ENCODE peak calls at places on chromosomes 16 and 17, in seven cellular contexts. One of them, this sample, is unnamed.

GRCh38 chr16:21565816-21566669 is 33.3 kb upstream of the METTL9 start:
- DNase-seq in mesendoderm: no peak
- DNase-seq in IMR-90: no peak
- DNase-seq in H9: no peak
- DNase-seq in H1: no peak
- DNase-seq in neuronal stem cell: no peak
- DNase-seq in trophoblast cell: no peak
- DNase-seq in this sample: no peak

GRCh38 chr17:42670199-42670924 is 6.4 kb downstream of the PLEKHH3 start:
- DNase-seq in mesendoderm: peak
- DNase-seq in IMR-90: no peak
- DNase-seq in H9: peak
- DNase-seq in H1: peak
- DNase-seq in neuronal stem cell: no peak
- DNase-seq in trophoblast cell: no peak
- DNase-seq in this sample: no peak

GRCh38 chr17:5595831-5596230 is 11.5 kb upstream of the NLRP1 start:
- DNase-seq in mesendoderm: no peak
- DNase-seq in IMR-90: no peak
- DNase-seq in H9: no peak
- DNase-seq in H1: no peak
- DNase-seq in neuronal stem cell: no peak
- DNase-seq in trophoblast cell: no peak
- DNase-seq in this sample: no peak

GRCh38 chr17:63834431-63835166 is 7.1 kb upstream of the FTSJ3 start:
- DNase-seq in mesendoderm: peak
- DNase-seq in IMR-90: peak
- DNase-seq in H9: peak
- DNase-seq in H1: peak
- DNase-seq in neuronal stem cell: peak
- DNase-seq in trophoblast cell: peak
- DNase-seq in this sample: peak

GRCh38 chr17:4594406-4595349 is 10.3 kb downstream of the SMTNL2 start:
- DNase-seq in mesendoderm: peak
- DNase-seq in IMR-90: no peak
- DNase-seq in H9: peak
- DNase-seq in H1: peak
- DNase-seq in neuronal stem cell: no peak
- DNase-seq in trophoblast cell: peak
- DNase-seq in this sample: no peak

GRCh38 chr17:29008591-29008990 is 2.8 kb upstream of the SEZ6 start:
- DNase-seq in mesendoderm: no peak
- DNase-seq in IMR-90: no peak
- DNase-seq in H9: no peak
- DNase-seq in H1: no peak
- DNase-seq in neuronal stem cell: no peak
- DNase-seq in trophoblast cell: no peak
- DNase-seq in this sample: no peak

GRCh38 chr16:84234656-84235285 is 5.0 kb downstream of the KCNG4 start:
- DNase-seq in mesendoderm: no peak
- DNase-seq in IMR-90: no peak
- DNase-seq in H9: no peak
- DNase-seq in H1: no peak
- DNase-seq in neuronal stem cell: no peak
- DNase-seq in trophoblast cell: no peak
- DNase-seq in this sample: peak

GRCh38 chr17:2151634-2152033 is 96.7 kb downstream of the HIC1 start:
- DNase-seq in mesendoderm: peak
- DNase-seq in IMR-90: peak
- DNase-seq in H9: no peak
- DNase-seq in H1: no peak
- DNase-seq in neuronal stem cell: no peak
- DNase-seq in trophoblast cell: peak
- DNase-seq in this sample: no peak

GRCh38 chr16:89324056-89325010 is 106.8 kb downstream of the ZNF778 start:
- DNase-seq in mesendoderm: no peak
- DNase-seq in IMR-90: peak
- DNase-seq in H9: no peak
- DNase-seq in H1: no peak
- DNase-seq in neuronal stem cell: no peak
- DNase-seq in trophoblast cell: no peak
- DNase-seq in this sample: peak

GRCh38 chr16:67598527-67598926 is 36.2 kb downstream of the CTCF start:
- DNase-seq in mesendoderm: no peak
- DNase-seq in IMR-90: peak
- DNase-seq in H9: no peak
- DNase-seq in H1: no peak
- DNase-seq in neuronal stem cell: no peak
- DNase-seq in trophoblast cell: no peak
- DNase-seq in this sample: no peak

DNA sequence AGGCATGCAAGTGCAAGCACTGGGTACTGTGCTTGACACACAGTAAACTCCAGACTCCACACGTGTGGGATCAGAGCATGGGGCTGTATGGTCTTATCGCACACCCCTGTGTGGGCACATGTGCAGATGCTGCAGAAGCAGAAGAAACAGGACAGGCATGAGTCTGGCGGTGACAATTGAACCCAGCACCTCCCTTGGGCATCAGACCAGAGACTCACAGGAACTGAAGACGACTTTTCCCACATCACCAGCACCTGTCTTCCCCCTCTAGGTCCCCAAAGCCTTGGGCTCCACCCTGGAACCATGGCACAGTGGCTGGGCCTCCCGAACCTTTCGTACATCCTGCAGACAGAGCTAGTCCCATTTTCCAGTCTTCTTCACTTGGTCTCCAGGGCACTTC is 126.4 kb upstream of the CDH5 start:
- DNase-seq in mesendoderm: no peak
- DNase-seq in IMR-90: no peak
- DNase-seq in H9: no peak
- DNase-seq in H1: no peak
- DNase-seq in neuronal stem cell: no peak
- DNase-seq in trophoblast cell: no peak
- DNase-seq in this sample: no peak
- H2BK120ac ChIP-seq in mesendoderm: no peak
- H2BK120ac ChIP-seq in IMR-90: no peak
- H2BK120ac ChIP-seq in H9: no peak
- H2BK120ac ChIP-seq in H1: no peak
- H2BK120ac ChIP-seq in neuronal stem cell: no peak
- H2BK120ac ChIP-seq in trophoblast cell: no peak
- H2BK120ac ChIP-seq in this sample: no peak

DNA sequence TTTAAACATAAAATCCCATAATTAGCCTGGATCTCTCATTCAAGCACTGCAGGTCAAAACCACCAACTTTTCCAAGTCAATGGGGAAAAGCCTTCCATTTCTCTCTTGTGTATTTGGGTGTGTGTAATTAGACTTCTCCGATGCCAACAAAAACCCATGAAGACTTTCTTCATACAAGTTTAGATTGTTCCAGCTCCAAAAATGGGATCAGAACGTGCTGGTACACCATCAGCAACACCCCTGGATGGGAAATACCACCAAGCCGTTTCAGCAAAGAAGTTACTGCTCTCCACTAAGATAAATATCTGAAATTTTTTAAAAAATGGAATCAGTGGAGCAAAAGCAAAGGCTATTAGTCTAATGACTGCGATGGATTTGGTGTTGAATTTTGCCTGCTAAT is 837.3 kb upstream of the SOX9 start:
- DNase-seq in mesendoderm: no peak
- DNase-seq in IMR-90: no peak
- DNase-seq in H9: no peak
- DNase-seq in H1: no peak
- DNase-seq in neuronal stem cell: no peak
- DNase-seq in trophoblast cell: no peak
- DNase-seq in this sample: no peak
- H3K18ac ChIP-seq in mesendoderm: no peak
- H3K18ac ChIP-seq in IMR-90: no peak
- H3K18ac ChIP-seq in H9: no peak
- H3K18ac ChIP-seq in H1: no peak
- H3K18ac ChIP-seq in neuronal stem cell: no peak
- H3K18ac ChIP-seq in trophoblast cell: no peak
- H3K18ac ChIP-seq in this sample: no peak

GRCh38 chr17:65956814-65957213 is 235.1 kb downstream of the CEP112 start:
- DNase-seq in mesendoderm: no peak
- DNase-seq in IMR-90: peak
- DNase-seq in H9: no peak
- DNase-seq in H1: no peak
- DNase-seq in neuronal stem cell: no peak
- DNase-seq in trophoblast cell: peak
- DNase-seq in this sample: peak

GRCh38 chr17:65952586-65952985 is 239.3 kb downstream of the CEP112 start:
- DNase-seq in mesendoderm: no peak
- DNase-seq in IMR-90: no peak
- DNase-seq in H9: no peak
- DNase-seq in H1: no peak
- DNase-seq in neuronal stem cell: no peak
- DNase-seq in trophoblast cell: no peak
- DNase-seq in this sample: no peak

GRCh38 chr17:65953316-65954147 is 238.4 kb downstream of the CEP112 start:
- DNase-seq in mesendoderm: peak
- DNase-seq in IMR-90: no peak
- DNase-seq in H9: peak
- DNase-seq in H1: no peak
- DNase-seq in neuronal stem cell: no peak
- DNase-seq in trophoblast cell: peak
- DNase-seq in this sample: no peak

GRCh38 chr17:65959630-65960029 is 232.3 kb downstream of the CEP112 start:
- DNase-seq in mesendoderm: no peak
- DNase-seq in IMR-90: no peak
- DNase-seq in H9: no peak
- DNase-seq in H1: no peak
- DNase-seq in neuronal stem cell: no peak
- DNase-seq in trophoblast cell: no peak
- DNase-seq in this sample: no peak

GRCh38 chr17:65954148-65954449 is 237.8 kb downstream of the CEP112 start:
- DNase-seq in mesendoderm: peak
- DNase-seq in IMR-90: no peak
- DNase-seq in H9: no peak
- DNase-seq in H1: no peak
- DNase-seq in neuronal stem cell: no peak
- DNase-seq in trophoblast cell: no peak
- DNase-seq in this sample: no peak
- H2BK120ac ChIP-seq in mesendoderm: no peak
- H2BK120ac ChIP-seq in IMR-90: no peak
- H2BK120ac ChIP-seq in H9: no peak
- H2BK120ac ChIP-seq in H1: no peak
- H2BK120ac ChIP-seq in neuronal stem cell: no peak
- H2BK120ac ChIP-seq in trophoblast cell: no peak
- H2BK120ac ChIP-seq in this sample: no peak

DNA sequence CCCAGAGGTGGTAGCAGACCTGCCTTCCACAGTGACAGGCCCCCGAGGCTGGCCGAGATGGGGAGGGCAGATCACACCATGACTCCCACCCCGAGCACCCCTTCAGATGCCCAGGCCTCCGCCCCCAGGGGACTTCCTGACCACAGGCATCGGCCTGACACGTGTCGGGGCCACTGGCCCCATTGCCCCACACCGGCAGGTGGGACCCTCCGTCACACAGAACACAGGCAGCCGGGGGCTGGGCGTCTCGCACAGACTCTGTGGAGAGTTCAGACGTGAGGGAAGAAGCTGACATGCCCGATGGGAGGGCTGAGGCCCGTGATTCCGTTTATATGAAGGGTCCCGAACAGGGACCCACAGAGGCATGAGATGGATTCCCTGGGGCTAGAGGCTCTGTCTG is 51.3 kb upstream of the GNG13 start:
- DNase-seq in mesendoderm: no peak
- DNase-seq in IMR-90: no peak
- DNase-seq in H9: no peak
- DNase-seq in H1: no peak
- DNase-seq in neuronal stem cell: no peak
- DNase-seq in trophoblast cell: no peak
- DNase-seq in this sample: no peak
- H3K18ac ChIP-seq in mesendoderm: no peak
- H3K18ac ChIP-seq in IMR-90: no peak
- H3K18ac ChIP-seq in H9: no peak
- H3K18ac ChIP-seq in H1: no peak
- H3K18ac ChIP-seq in neuronal stem cell: peak
- H3K18ac ChIP-seq in trophoblast cell: no peak
- H3K18ac ChIP-seq in this sample: no peak

DNA sequence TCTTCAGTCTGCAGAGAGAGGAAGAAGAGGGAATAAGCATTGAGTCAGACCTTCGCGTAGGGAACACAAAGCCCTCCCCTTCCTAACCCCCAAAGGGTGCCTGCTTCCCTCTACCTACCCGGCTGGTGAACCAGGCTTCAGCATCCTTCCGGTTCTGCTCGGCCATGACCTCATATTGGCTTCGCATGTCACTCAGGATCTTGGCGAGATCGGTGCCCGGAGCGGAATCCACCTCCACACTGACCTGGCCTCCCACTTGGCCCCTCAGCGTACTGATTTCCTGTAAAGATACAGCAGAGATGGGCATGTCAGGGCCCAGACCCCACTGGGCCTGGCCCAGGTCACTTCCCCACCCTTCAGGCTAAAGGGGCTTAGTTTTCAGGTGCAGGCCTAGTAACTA is 3.8 kb downstream of the KRT19 start:
- DNase-seq in mesendoderm: no peak
- DNase-seq in IMR-90: no peak
- DNase-seq in H9: no peak
- DNase-seq in H1: no peak
- DNase-seq in neuronal stem cell: no peak
- DNase-seq in trophoblast cell: peak
- DNase-seq in this sample: no peak
- H2BK120ac ChIP-seq in mesendoderm: no peak
- H2BK120ac ChIP-seq in IMR-90: peak
- H2BK120ac ChIP-seq in H9: no peak
- H2BK120ac ChIP-seq in H1: no peak
- H2BK120ac ChIP-seq in neuronal stem cell: no peak
- H2BK120ac ChIP-seq in trophoblast cell: no peak
- H2BK120ac ChIP-seq in this sample: no peak